ENCODE peak calls at places on chromosomes 5 and 9, in ten cellular contexts. One of them, this sample, is unnamed.

GRCh38 chr5:155004138-155004744 is 9.3 kb upstream of the KIF4B start:
- DNase-seq in NCI-H774: no peak
- DNase-seq in WTC11: peak; percentile 69
- DNase-seq in activated CD4-positive, alpha-beta T cell treated with anti-CD3 and anti-CD28 coated beads, Interleukin-2, amount 50 U/mL, for 1 hour: no peak
- DNase-seq in HFFc6: no peak
- DNase-seq in HTR-8/SVneo: no peak
- DNase-seq in esophagus squamous epithelium: no peak
- DNase-seq in GM13976: no peak
- DNase-seq in heart left ventricle: no peak
- DNase-seq in HEK293T: no peak
- DNase-seq in this sample: peak; percentile 39

GRCh38 chr9:111922324-111923013 is 25.9 kb downstream of the UGCG start:
- DNase-seq in HTR-8/SVneo: no peak
- DNase-seq in HFFc6: no peak
- DNase-seq in HEK293T: no peak
- DNase-seq in esophagus squamous epithelium: no peak
- DNase-seq in heart left ventricle: no peak
- DNase-seq in WTC11: no peak
- DNase-seq in NCI-H774: no peak
- DNase-seq in activated CD4-positive, alpha-beta T cell treated with anti-CD3 and anti-CD28 coated beads, Interleukin-2, amount 50 U/mL, for 1 hour: no peak
- DNase-seq in GM13976: no peak
- DNase-seq in this sample: no peak

GRCh38 chr5:52579391-52579790 is 208.3 kb upstream of the ITGA1 start:
- DNase-seq in WTC11: no peak
- DNase-seq in HFFc6: no peak
- DNase-seq in HTR-8/SVneo: no peak
- DNase-seq in heart left ventricle: no peak
- DNase-seq in HEK293T: no peak
- DNase-seq in GM13976: no peak
- DNase-seq in esophagus squamous epithelium: no peak
- DNase-seq in activated CD4-positive, alpha-beta T cell treated with anti-CD3 and anti-CD28 coated beads, Interleukin-2, amount 50 U/mL, for 1 hour: no peak
- DNase-seq in NCI-H774: peak; percentile 51
- DNase-seq in this sample: no peak

GRCh38 chr5:137838976-137839375 is 28.7 kb upstream of the MYOT start:
- DNase-seq in HTR-8/SVneo: no peak
- DNase-seq in esophagus squamous epithelium: no peak
- DNase-seq in activated CD4-positive, alpha-beta T cell treated with anti-CD3 and anti-CD28 coated beads, Interleukin-2, amount 50 U/mL, for 1 hour: no peak
- DNase-seq in NCI-H774: no peak
- DNase-seq in WTC11: no peak
- DNase-seq in HFFc6: no peak
- DNase-seq in heart left ventricle: no peak
- DNase-seq in GM13976: no peak
- DNase-seq in HEK293T: no peak
- DNase-seq in this sample: no peak

GRCh38 chr5:176723440-176723839 is 76.2 kb downstream of the TSPAN17 start:
- DNase-seq in HEK293T: no peak
- DNase-seq in esophagus squamous epithelium: no peak
- DNase-seq in heart left ventricle: no peak
- DNase-seq in HFFc6: no peak
- DNase-seq in GM13976: no peak
- DNase-seq in activated CD4-positive, alpha-beta T cell treated with anti-CD3 and anti-CD28 coated beads, Interleukin-2, amount 50 U/mL, for 1 hour: no peak
- DNase-seq in HTR-8/SVneo: no peak
- DNase-seq in WTC11: no peak
- DNase-seq in NCI-H774: no peak
- DNase-seq in this sample: no peak

GRCh38 chr9:94973491-94973941 is 247.0 kb downstream of the AOPEP start:
- DNase-seq in activated CD4-positive, alpha-beta T cell treated with anti-CD3 and anti-CD28 coated beads, Interleukin-2, amount 50 U/mL, for 1 hour: no peak
- DNase-seq in heart left ventricle: no peak
- DNase-seq in GM13976: no peak
- DNase-seq in NCI-H774: no peak
- DNase-seq in HFFc6: no peak
- DNase-seq in WTC11: no peak
- DNase-seq in HEK293T: no peak
- DNase-seq in esophagus squamous epithelium: no peak
- DNase-seq in HTR-8/SVneo: no peak
- DNase-seq in this sample: no peak

GRCh38 chr5:81922790-81923398 is 48.9 kb upstream of the ATG10 start:
- DNase-seq in HTR-8/SVneo: no peak
- DNase-seq in activated CD4-positive, alpha-beta T cell treated with anti-CD3 and anti-CD28 coated beads, Interleukin-2, amount 50 U/mL, for 1 hour: no peak
- DNase-seq in HEK293T: no peak
- DNase-seq in WTC11: no peak
- DNase-seq in GM13976: no peak
- DNase-seq in esophagus squamous epithelium: no peak
- DNase-seq in heart left ventricle: no peak
- DNase-seq in HFFc6: no peak
- DNase-seq in NCI-H774: no peak
- DNase-seq in this sample: no peak

GRCh38 chr5:124453221-124454032 is 293.0 kb downstream of the ZNF608 start:
- DNase-seq in heart left ventricle: no peak
- DNase-seq in WTC11: no peak
- DNase-seq in NCI-H774: no peak
- DNase-seq in HFFc6: peak; percentile 8
- DNase-seq in activated CD4-positive, alpha-beta T cell treated with anti-CD3 and anti-CD28 coated beads, Interleukin-2, amount 50 U/mL, for 1 hour: no peak
- DNase-seq in esophagus squamous epithelium: no peak
- DNase-seq in GM13976: peak; percentile 16
- DNase-seq in HEK293T: no peak
- DNase-seq in HTR-8/SVneo: no peak
- DNase-seq in this sample: no peak

GRCh38 chr9:135215571-135216161 is 128.2 kb downstream of the OLFM1 start:
- DNase-seq in HTR-8/SVneo: no peak
- DNase-seq in HEK293T: no peak
- DNase-seq in heart left ventricle: peak; percentile 30
- DNase-seq in esophagus squamous epithelium: no peak
- DNase-seq in activated CD4-positive, alpha-beta T cell treated with anti-CD3 and anti-CD28 coated beads, Interleukin-2, amount 50 U/mL, for 1 hour: no peak
- DNase-seq in HFFc6: no peak
- DNase-seq in WTC11: peak; percentile 5
- DNase-seq in GM13976: no peak
- DNase-seq in NCI-H774: no peak
- DNase-seq in this sample: no peak

GRCh38 chr5:150137168-150137957 is 18.3 kb downstream of the PDGFRB start:
- DNase-seq in esophagus squamous epithelium: no peak
- DNase-seq in HTR-8/SVneo: no peak
- DNase-seq in heart left ventricle: no peak
- DNase-seq in HFFc6: no peak
- DNase-seq in activated CD4-positive, alpha-beta T cell treated with anti-CD3 and anti-CD28 coated beads, Interleukin-2, amount 50 U/mL, for 1 hour: no peak
- DNase-seq in GM13976: no peak
- DNase-seq in NCI-H774: no peak
- DNase-seq in WTC11: peak; percentile 54
- DNase-seq in HEK293T: no peak
- DNase-seq in this sample: peak; percentile 94

GRCh38 chr5:131682824-131683223 is 47.8 kb upstream of the RAPGEF6 start:
- DNase-seq in HEK293T: no peak
- DNase-seq in activated CD4-positive, alpha-beta T cell treated with anti-CD3 and anti-CD28 coated beads, Interleukin-2, amount 50 U/mL, for 1 hour: no peak
- DNase-seq in heart left ventricle: no peak
- DNase-seq in HFFc6: no peak
- DNase-seq in NCI-H774: no peak
- DNase-seq in GM13976: no peak
- DNase-seq in esophagus squamous epithelium: no peak
- DNase-seq in WTC11: no peak
- DNase-seq in HTR-8/SVneo: no peak
- DNase-seq in this sample: no peak

This sample was measured in Caco-2.